ENCODE peak calls at places on chromosomes 4 and X, in five cellular contexts. L, A, N, K and T are unnamed samples.

GRCh38 chr4:179521937-179522336 is 2079.7 kb upstream of the AGA start:
- DNase-seq in L (no peak), A (no peak), N (no peak), K (no peak), T (no peak)

GRCh38 chrX:133258481-133258880 is 40.3 kb upstream of the TFDP3 start:
- DNase-seq in L (peak; percentile 24), A (no peak), N (no peak), K (no peak), T (no peak)

GRCh38 chrX:39528161-39528560 is 569.6 kb downstream of the BCOR start:
- DNase-seq in L (no peak), A (no peak), N (no peak), K (no peak), T (no peak)

GRCh38 chr4:182752158-182752910 is 164.9 kb downstream of the DCTD start:
- DNase-seq in L (peak; percentile 84), A (no peak), N (no peak), K (no peak), T (no peak)

GRCh38 chr4:82688091-82688815 is 110.3 kb downstream of the SCD5 start:
- DNase-seq in L (no peak), A (no peak), N (no peak), K (no peak), T (peak; percentile 82)

GRCh38 chrX:8755813-8756212 is 23.9 kb upstream of the ANOS1 start:
- DNase-seq in L (no peak), A (no peak), N (no peak), K (no peak), T (no peak)

GRCh38 chr4:2081540-2081939 is 22.4 kb downstream of the NAT8L start:
- DNase-seq in L (no peak), A (no peak), N (no peak), K (no peak), T (no peak)

GRCh38 chrX:83845397-83845796 is 15.5 kb upstream of the CYLC1 start:
- DNase-seq in L (peak; percentile 31), A (no peak), N (no peak), K (peak; percentile 8), T (no peak)

GRCh38 chr4:23828779-23829178 is 61.1 kb downstream of the PPARGC1A start:
- DNase-seq in L (no peak), A (no peak), N (no peak), K (no peak), T (no peak)

GRCh38 chr4:152398060-152398459 is 137.8 kb downstream of the FBXW7 start:
- DNase-seq in L (peak; percentile 28), A (no peak), N (no peak), K (no peak), T (no peak)

GRCh38 chr4:143294310-143294709 is 42.4 kb upstream of the GAB1 start:
- DNase-seq in L (no peak), A (peak; percentile 84), N (peak; percentile 87), K (no peak), T (peak; percentile 95)

GRCh38 chr4:29307755-29308154 is 1412.4 kb upstream of the PCDH7 start:
- DNase-seq in L (no peak), A (no peak), N (no peak), K (no peak), T (no peak)

GRCh38 chrX:9312922-9313867 is 151.7 kb upstream of the TBL1X start:
- DNase-seq in L (no peak), A (peak; percentile 51), N (peak; percentile 53), K (peak; percentile 16), T (no peak)

GRCh38 chrX:134026732-134027311 is 41.4 kb upstream of the GPC3 start:
- DNase-seq in L (peak; percentile 42), A (peak; percentile 51), N (no peak), K (no peak), T (no peak)

GRCh38 chrX:18582910-18583493 is 88.9 kb downstream of the RS1 start:
- DNase-seq in L (no peak), A (no peak), N (no peak), K (no peak), T (no peak)

GRCh38 chr4:139453041-139453370 is 915 bp upstream of the RAB33B start:
- DNase-seq in L (peak; percentile 79), A (no peak), N (no peak), K (peak; percentile 29), T (no peak)

GRCh38 chr4:185357733-185358440 is 37.8 kb downstream of the LRP2BP start:
- DNase-seq in L (no peak), A (no peak), N (no peak), K (no peak), T (no peak)

GRCh38 chr4:143156853-143157252 is 27.9 kb upstream of the USP38 start:
- DNase-seq in L (no peak), A (no peak), N (no peak), K (no peak), T (no peak)

GRCh38 chr4:184177271-184177670 is 40.4 kb downstream of the ENPP6 start:
- DNase-seq in L (no peak), A (no peak), N (no peak), K (no peak), T (no peak)

GRCh38 chr4:114642173-114642780 is 43.7 kb downstream of the UGT8 start:
- DNase-seq in L (no peak), A (no peak), N (no peak), K (no peak), T (no peak)

GRCh38 chr4:39825741-39826231 is 127.8 kb downstream of the UBE2K start:
- DNase-seq in L (peak; percentile 79), A (no peak), N (no peak), K (no peak), T (no peak)

GRCh38 chrX:8748855-8749254 is 16.9 kb upstream of the ANOS1 start:
- DNase-seq in L (peak; percentile 50), A (no peak), N (no peak), K (no peak), T (no peak)

GRCh38 chr4:82797591-82798081 is 960 bp downstream of the SCD5 start:
- DNase-seq in L (peak; percentile 41), A (no peak), N (peak; percentile 47), K (peak; percentile 27), T (no peak)

GRCh38 chr4:71167083-71167482 is 171.7 kb upstream of the SLC4A4 start:
- DNase-seq in L (no peak), A (no peak), N (no peak), K (no peak), T (no peak)

GRCh38 chr4:86935833-86936721 is 1.3 kb downstream of the AFF1 start:
- DNase-seq in L (peak; percentile 88), A (peak; percentile 77), N (peak; percentile 60), K (no peak), T (peak; percentile 95)

GRCh38 chr4:122731676-122732075 is 828 bp upstream of the BBS12 start:
- DNase-seq in L (no peak), A (no peak), N (no peak), K (no peak), T (no peak)

GRCh38 chr4:36665985-36666384 is 384.6 kb downstream of the DTHD1 start:
- DNase-seq in L (no peak), A (no peak), N (no peak), K (no peak), T (no peak)

GRCh38 chr4:39713691-39714090 is 15.8 kb downstream of the UBE2K start:
- DNase-seq in L (peak; percentile 73), A (no peak), N (no peak), K (no peak), T (no peak)

GRCh38 chr4:24932831-24933230 is 20.0 kb upstream of the CCDC149 start:
- DNase-seq in L (no peak), A (no peak), N (no peak), K (no peak), T (no peak)

GRCh38 chr4:165394275-165394674 is 15.5 kb downstream of the CPE start:
- DNase-seq in L (peak; percentile 62), A (no peak), N (no peak), K (no peak), T (no peak)